ENCODE peak calls at places on chromosomes 12 and 14, in seven cellular contexts. One of them, this sample, is unnamed.

GRCh38 chr12:121888083-121888477 is 510 bp upstream of the PSMD9 start:
- DNase-seq in neural progenitor cell: no peak
- DNase-seq in fibroblast of lung: no peak
- DNase-seq in keratinocyte: no peak
- DNase-seq in PC-3: no peak
- DNase-seq in astrocyte: no peak
- DNase-seq in GM23338: no peak
- DNase-seq in this sample: no peak

GRCh38 chr12:66011731-66012130 is 118.8 kb downstream of the LLPH start:
- DNase-seq in neural progenitor cell: no peak
- DNase-seq in fibroblast of lung: peak; percentile 61
- DNase-seq in keratinocyte: no peak
- DNase-seq in PC-3: no peak
- DNase-seq in astrocyte: peak; percentile 40
- DNase-seq in GM23338: no peak
- DNase-seq in this sample: no peak

GRCh38 chr12:18583655-18584054 is 154.2 kb downstream of the PLCZ1 start:
- DNase-seq in neural progenitor cell: peak; percentile 24
- DNase-seq in fibroblast of lung: peak; percentile 3
- DNase-seq in keratinocyte: no peak
- DNase-seq in PC-3: no peak
- DNase-seq in astrocyte: no peak
- DNase-seq in GM23338: no peak
- DNase-seq in this sample: no peak

GRCh38 chr12:51048601-51049369 is 658 bp downstream of the LETMD1 start:
- DNase-seq in neural progenitor cell: peak; percentile 17
- DNase-seq in fibroblast of lung: no peak
- DNase-seq in keratinocyte: no peak
- DNase-seq in PC-3: no peak
- DNase-seq in astrocyte: no peak
- DNase-seq in GM23338: no peak
- DNase-seq in this sample: peak; percentile 71

GRCh38 chr14:93081875-93082570 is 33.7 kb downstream of the ITPK1 start:
- DNase-seq in neural progenitor cell: no peak
- DNase-seq in fibroblast of lung: no peak
- DNase-seq in keratinocyte: no peak
- DNase-seq in PC-3: no peak
- DNase-seq in astrocyte: no peak
- DNase-seq in GM23338: no peak
- DNase-seq in this sample: no peak

GRCh38 chr14:23481362-23481970 is 12.0 kb downstream of the NGDN start:
- DNase-seq in neural progenitor cell: peak; percentile 82
- DNase-seq in fibroblast of lung: peak; percentile 17
- DNase-seq in keratinocyte: no peak
- DNase-seq in PC-3: peak; percentile 22
- DNase-seq in astrocyte: no peak
- DNase-seq in GM23338: peak; percentile 83
- DNase-seq in this sample: no peak

GRCh38 chr14:31419179-31420012 is 954 bp downstream of the HEATR5A start:
- DNase-seq in neural progenitor cell: no peak
- DNase-seq in fibroblast of lung: peak; percentile 52
- DNase-seq in keratinocyte: no peak
- DNase-seq in PC-3: no peak
- DNase-seq in astrocyte: peak; percentile 29
- DNase-seq in GM23338: no peak
- DNase-seq in this sample: peak; percentile 6

GRCh38 chr14:69955855-69956567 is 76.8 kb downstream of the SMOC1 start:
- DNase-seq in neural progenitor cell: no peak
- DNase-seq in fibroblast of lung: no peak
- DNase-seq in keratinocyte: no peak
- DNase-seq in PC-3: no peak
- DNase-seq in astrocyte: no peak
- DNase-seq in GM23338: no peak
- DNase-seq in this sample: no peak

GRCh38 chr12:129887047-129887568 is 16.7 kb downstream of the TMEM132D start:
- DNase-seq in neural progenitor cell: no peak
- DNase-seq in fibroblast of lung: peak; percentile 62
- DNase-seq in keratinocyte: no peak
- DNase-seq in PC-3: peak; percentile 47
- DNase-seq in astrocyte: peak; percentile 40
- DNase-seq in GM23338: no peak
- DNase-seq in this sample: no peak

GRCh38 chr14:98867726-98868125 is 404.3 kb downstream of the BCL11B start:
- DNase-seq in neural progenitor cell: no peak
- DNase-seq in fibroblast of lung: no peak
- DNase-seq in keratinocyte: no peak
- DNase-seq in PC-3: no peak
- DNase-seq in astrocyte: no peak
- DNase-seq in GM23338: no peak
- DNase-seq in this sample: no peak

GRCh38 chr14:91317381-91318313 is 73.1 kb upstream of the GPR68 start:
- DNase-seq in neural progenitor cell: no peak
- DNase-seq in fibroblast of lung: peak; percentile 8
- DNase-seq in keratinocyte: no peak
- DNase-seq in PC-3: peak; percentile 20
- DNase-seq in astrocyte: no peak
- DNase-seq in GM23338: no peak
- DNase-seq in this sample: peak; percentile 67

GRCh38 chr14:38989917-38990546 is 113.0 kb downstream of the SEC23A start:
- DNase-seq in neural progenitor cell: no peak
- DNase-seq in fibroblast of lung: no peak
- DNase-seq in keratinocyte: no peak
- DNase-seq in PC-3: no peak
- DNase-seq in astrocyte: no peak
- DNase-seq in GM23338: no peak
- DNase-seq in this sample: peak; percentile 60

GRCh38 chr12:81245918-81246611 is 168.2 kb downstream of the ACSS3 start:
- DNase-seq in neural progenitor cell: peak; percentile 27
- DNase-seq in fibroblast of lung: no peak
- DNase-seq in keratinocyte: no peak
- DNase-seq in PC-3: no peak
- DNase-seq in astrocyte: no peak
- DNase-seq in GM23338: no peak
- DNase-seq in this sample: no peak

GRCh38 chr14:24426912-24427536 is 2.4 kb downstream of the CBLN3 start:
- DNase-seq in neural progenitor cell: no peak
- DNase-seq in fibroblast of lung: no peak
- DNase-seq in keratinocyte: no peak
- DNase-seq in PC-3: no peak
- DNase-seq in astrocyte: no peak
- DNase-seq in GM23338: peak; percentile 74
- DNase-seq in this sample: no peak

GRCh38 chr12:115255962-115256361 is 572.0 kb upstream of the TBX3 start:
- DNase-seq in neural progenitor cell: no peak
- DNase-seq in fibroblast of lung: no peak
- DNase-seq in keratinocyte: no peak
- DNase-seq in PC-3: no peak
- DNase-seq in astrocyte: no peak
- DNase-seq in GM23338: no peak
- DNase-seq in this sample: no peak

GRCh38 chr14:76324133-76324532 is 51.8 kb upstream of the ESRRB start:
- DNase-seq in neural progenitor cell: no peak
- DNase-seq in fibroblast of lung: no peak
- DNase-seq in keratinocyte: no peak
- DNase-seq in PC-3: no peak
- DNase-seq in astrocyte: no peak
- DNase-seq in GM23338: no peak
- DNase-seq in this sample: no peak

GRCh38 chr12:105920161-105920684 is 218.5 kb downstream of the NUAK1 start:
- DNase-seq in neural progenitor cell: no peak
- DNase-seq in fibroblast of lung: peak; percentile 66
- DNase-seq in keratinocyte: peak; percentile 46
- DNase-seq in PC-3: no peak
- DNase-seq in astrocyte: peak; percentile 49
- DNase-seq in GM23338: no peak
- DNase-seq in this sample: no peak

GRCh38 chr12:124928912-124929530 is 14.6 kb upstream of the UBC start:
- DNase-seq in neural progenitor cell: no peak
- DNase-seq in fibroblast of lung: no peak
- DNase-seq in keratinocyte: no peak
- DNase-seq in PC-3: peak; percentile 32
- DNase-seq in astrocyte: no peak
- DNase-seq in GM23338: no peak
- DNase-seq in this sample: no peak

GRCh38 chr12:113472191-113473190 is 820 bp upstream of the LHX5 start:
- DNase-seq in neural progenitor cell: peak; percentile 79
- DNase-seq in fibroblast of lung: no peak
- DNase-seq in keratinocyte: no peak
- DNase-seq in PC-3: no peak
- DNase-seq in astrocyte: no peak
- DNase-seq in GM23338: peak; percentile 86
- DNase-seq in this sample: no peak

GRCh38 chr12:111775205-111776193 is 8.8 kb downstream of the ALDH2 start:
- DNase-seq in neural progenitor cell: no peak
- DNase-seq in fibroblast of lung: peak; percentile 76
- DNase-seq in keratinocyte: no peak
- DNase-seq in PC-3: peak; percentile 29
- DNase-seq in astrocyte: peak; percentile 72
- DNase-seq in GM23338: no peak
- DNase-seq in this sample: no peak

GRCh38 chr12:59803735-59804134 is 207.9 kb downstream of the SLC16A7 start:
- DNase-seq in neural progenitor cell: no peak
- DNase-seq in fibroblast of lung: peak; percentile 67
- DNase-seq in keratinocyte: no peak
- DNase-seq in PC-3: peak; percentile 13
- DNase-seq in astrocyte: peak; percentile 59
- DNase-seq in GM23338: peak; percentile 2
- DNase-seq in this sample: no peak

GRCh38 chr14:26811756-26812305 is 214.0 kb upstream of the NOVA1 start:
- DNase-seq in neural progenitor cell: no peak
- DNase-seq in fibroblast of lung: no peak
- DNase-seq in keratinocyte: no peak
- DNase-seq in PC-3: no peak
- DNase-seq in astrocyte: no peak
- DNase-seq in GM23338: no peak
- DNase-seq in this sample: no peak

GRCh38 chr12:115599251-115599811 is 678.2 kb downstream of the MED13L start:
- DNase-seq in neural progenitor cell: peak; percentile 50
- DNase-seq in fibroblast of lung: peak; percentile 69
- DNase-seq in keratinocyte: no peak
- DNase-seq in PC-3: no peak
- DNase-seq in astrocyte: peak; percentile 62
- DNase-seq in GM23338: peak; percentile 47
- DNase-seq in this sample: no peak

GRCh38 chr12:102061096-102061555 is 665 bp downstream of the WASHC3 start:
- DNase-seq in neural progenitor cell: no peak
- DNase-seq in fibroblast of lung: no peak
- DNase-seq in keratinocyte: no peak
- DNase-seq in PC-3: peak; percentile 48
- DNase-seq in astrocyte: peak; percentile 4
- DNase-seq in GM23338: no peak
- DNase-seq in this sample: peak; percentile 63

GRCh38 chr12:70736775-70737174 is 99.5 kb upstream of the PTPRB start:
- DNase-seq in neural progenitor cell: no peak
- DNase-seq in fibroblast of lung: no peak
- DNase-seq in keratinocyte: no peak
- DNase-seq in PC-3: no peak
- DNase-seq in astrocyte: no peak
- DNase-seq in GM23338: no peak
- DNase-seq in this sample: no peak

GRCh38 chr14:102008891-102009290 is 44.5 kb downstream of the DYNC1H1 start:
- DNase-seq in neural progenitor cell: no peak
- DNase-seq in fibroblast of lung: no peak
- DNase-seq in keratinocyte: no peak
- DNase-seq in PC-3: no peak
- DNase-seq in astrocyte: no peak
- DNase-seq in GM23338: no peak
- DNase-seq in this sample: no peak

GRCh38 chr12:52812749-52813148 is 1.2 kb downstream of the KRT4 start:
- DNase-seq in neural progenitor cell: no peak
- DNase-seq in fibroblast of lung: no peak
- DNase-seq in keratinocyte: no peak
- DNase-seq in PC-3: no peak
- DNase-seq in astrocyte: no peak
- DNase-seq in GM23338: no peak
- DNase-seq in this sample: no peak

GRCh38 chr12:53968214-53969127 is 4.5 kb upstream of the HOXC11 start:
- DNase-seq in neural progenitor cell: no peak
- DNase-seq in fibroblast of lung: no peak
- DNase-seq in keratinocyte: no peak
- DNase-seq in PC-3: no peak
- DNase-seq in astrocyte: no peak
- DNase-seq in GM23338: no peak
- DNase-seq in this sample: no peak
- TF ChIP-seq EZH2 in neural progenitor cell: peak; percentile 67
- TF ChIP-seq EZH2 in fibroblast of lung: peak; percentile 55
- TF ChIP-seq EZH2 in keratinocyte: no peak
- TF ChIP-seq EZH2 in PC-3: no peak
- TF ChIP-seq EZH2 in astrocyte: no peak
- TF ChIP-seq EZH2 in GM23338: peak; percentile 92
- TF ChIP-seq EZH2 in this sample: no peak

GRCh38 chr12:24901975-24902461 is 46.9 kb downstream of the BCAT1 start:
- DNase-seq in neural progenitor cell: peak; percentile 89
- DNase-seq in fibroblast of lung: peak; percentile 56
- DNase-seq in keratinocyte: no peak
- DNase-seq in PC-3: no peak
- DNase-seq in astrocyte: peak; percentile 47
- DNase-seq in GM23338: peak; percentile 81
- DNase-seq in this sample: no peak
- TF ChIP-seq EZH2 in neural progenitor cell: no peak
- TF ChIP-seq EZH2 in fibroblast of lung: no peak
- TF ChIP-seq EZH2 in keratinocyte: no peak
- TF ChIP-seq EZH2 in PC-3: no peak
- TF ChIP-seq EZH2 in astrocyte: no peak
- TF ChIP-seq EZH2 in GM23338: no peak
- TF ChIP-seq EZH2 in this sample: no peak

DNA sequence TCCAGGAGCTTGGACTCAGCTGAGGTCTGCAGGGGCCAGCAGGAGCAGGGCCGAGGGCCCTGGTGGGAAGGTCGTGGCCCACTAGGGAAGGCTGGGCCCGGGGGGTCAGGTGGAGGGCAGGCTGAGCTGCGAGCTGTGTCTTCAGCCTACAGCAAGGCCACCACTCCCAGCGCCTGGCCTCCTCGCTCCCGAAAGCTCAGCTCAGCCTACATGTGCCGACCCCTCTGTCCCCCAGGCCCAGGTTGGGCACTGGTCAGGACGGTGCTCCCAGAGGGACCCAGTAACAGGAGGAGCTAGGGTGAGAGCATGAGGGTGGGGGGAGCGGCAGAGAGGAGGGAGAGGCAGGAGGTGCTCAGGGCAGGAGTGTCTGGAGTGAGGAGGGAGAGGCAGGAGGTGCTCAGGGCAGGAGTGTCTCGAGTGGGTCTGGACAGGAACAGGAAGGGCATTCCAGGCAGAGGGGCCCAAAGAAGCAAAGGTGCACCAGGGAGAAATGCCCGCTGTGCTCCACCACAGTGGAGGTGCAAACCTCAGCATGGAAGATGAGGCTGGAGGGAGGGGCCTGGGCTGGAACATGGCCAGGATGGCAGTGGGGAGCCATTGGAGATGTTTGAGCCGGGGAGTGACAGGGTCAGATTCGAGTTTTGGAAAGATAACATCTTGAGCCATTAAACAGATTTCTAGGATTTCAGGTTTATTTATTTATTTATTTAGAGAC is 29.1 kb upstream of the GPR132 start:
- DNase-seq in neural progenitor cell: no peak
- DNase-seq in fibroblast of lung: no peak
- DNase-seq in keratinocyte: no peak
- DNase-seq in PC-3: no peak
- DNase-seq in astrocyte: no peak
- DNase-seq in GM23338: no peak
- DNase-seq in this sample: no peak
- TF ChIP-seq EZH2 in neural progenitor cell: no peak
- TF ChIP-seq EZH2 in fibroblast of lung: no peak
- TF ChIP-seq EZH2 in keratinocyte: no peak
- TF ChIP-seq EZH2 in PC-3: no peak
- TF ChIP-seq EZH2 in astrocyte: no peak
- TF ChIP-seq EZH2 in GM23338: no peak
- TF ChIP-seq EZH2 in this sample: no peak

GRCh38 chr12:64390275-64390851 is at the start of gene C12orf56:
- DNase-seq in neural progenitor cell: peak; percentile 55
- DNase-seq in fibroblast of lung: peak; percentile 36
- DNase-seq in keratinocyte: no peak
- DNase-seq in PC-3: no peak
- DNase-seq in astrocyte: peak; percentile 27
- DNase-seq in GM23338: peak; percentile 91
- DNase-seq in this sample: no peak
- TF ChIP-seq EZH2 in neural progenitor cell: no peak
- TF ChIP-seq EZH2 in fibroblast of lung: no peak
- TF ChIP-seq EZH2 in keratinocyte: no peak
- TF ChIP-seq EZH2 in PC-3: no peak
- TF ChIP-seq EZH2 in astrocyte: no peak
- TF ChIP-seq EZH2 in GM23338: no peak
- TF ChIP-seq EZH2 in this sample: no peak